ENCODE peak calls at places on chromosomes 4 and X, in four cellular contexts. F, W, N and O are unnamed samples.

GRCh38 chr4:48290146-48290772 is 20.6 kb upstream of the TEC start:
- DNase-seq in F (peak), W (no peak), N (peak), O (peak)

GRCh38 chr4:15078682-15079642 is 76.7 kb downstream of the CPEB2 start:
- DNase-seq in F (peak), W (no peak), N (no peak), O (no peak)

GRCh38 chr4:79979785-79980437 is 93.1 kb downstream of the ANTXR2 start:
- DNase-seq in F (no peak), W (no peak), N (no peak), O (no peak)

GRCh38 chrX:123817288-123817894 is 42.5 kb upstream of the XIAP start:
- DNase-seq in F (no peak), W (no peak), N (no peak), O (no peak)

GRCh38 chr4:145541266-145541770 is 59.7 kb downstream of the SMAD1 start:
- DNase-seq in F (no peak), W (no peak), N (no peak), O (no peak)

GRCh38 chr4:8283631-8284121 is 14.1 kb downstream of the HTRA3 start:
- DNase-seq in F (no peak), W (no peak), N (no peak), O (no peak)

GRCh38 chrX:52346462-52347165 is 22.2 kb upstream of the XAGE2 start:
- DNase-seq in F (no peak), W (no peak), N (no peak), O (no peak)

GRCh38 chrX:8988456-8988855 is 45.5 kb downstream of the FAM9B start:
- DNase-seq in F (peak), W (peak), N (no peak), O (no peak)

GRCh38 chr4:101238706-101239105 is 108.6 kb downstream of the PPP3CA start:
- DNase-seq in F (no peak), W (no peak), N (peak), O (no peak)

GRCh38 chr4:148017801-148018200 is 285.9 kb downstream of the ARHGAP10 start:
- DNase-seq in F (no peak), W (no peak), N (peak), O (no peak)

GRCh38 chrX:142084611-142085010 is 120.5 kb downstream of the MAGEC2 start:
- DNase-seq in F (no peak), W (no peak), N (no peak), O (no peak)

GRCh38 chr4:187826725-187827124 is 168.8 kb upstream of the ZFP42 start:
- DNase-seq in F (no peak), W (no peak), N (peak), O (no peak)

GRCh38 chr4:37757121-37757520 is 69.4 kb upstream of the PGM2 start:
- DNase-seq in F (no peak), W (no peak), N (no peak), O (no peak)

GRCh38 chr4:2047781-2048581 is 11.1 kb upstream of the NAT8L start:
- DNase-seq in F (peak), W (no peak), N (no peak), O (no peak)

GRCh38 chrX:30822719-30823118 is 66.3 kb downstream of the TAB3 start:
- DNase-seq in F (no peak), W (no peak), N (no peak), O (no peak)

GRCh38 chr4:110165382-110166285 is 32.8 kb downstream of the ELOVL6 start:
- DNase-seq in F (peak), W (peak), N (peak), O (no peak)

GRCh38 chr4:118729287-118730286 is 44.4 kb downstream of the METTL14 start:
- DNase-seq in F (peak), W (no peak), N (peak), O (no peak)

GRCh38 chr4:102151696-102152095 is 193.6 kb downstream of the SLC39A8 start:
- DNase-seq in F (no peak), W (no peak), N (no peak), O (no peak)

GRCh38 chr4:173370130-173370476 is 651 bp upstream of the SAP30 start:
- DNase-seq in F (peak), W (no peak), N (no peak), O (peak)

GRCh38 chrX:129875669-129876068 is 30.3 kb upstream of the UTP14A start:
- DNase-seq in F (peak), W (peak), N (no peak), O (no peak)

GRCh38 chr4:136713140-136713539 is 819.2 kb downstream of the PCDH18 start:
- DNase-seq in F (peak), W (no peak), N (peak), O (no peak)

GRCh38 chrX:68204639-68205038 is 228.7 kb downstream of the OPHN1 start:
- DNase-seq in F (no peak), W (no peak), N (no peak), O (no peak)

GRCh38 chrX:40176256-40176978 is 78.7 kb upstream of the BCOR start:
- DNase-seq in F (peak), W (no peak), N (peak), O (peak)

GRCh38 chr4:139281212-139281611 is 1.2 kb upstream of the MGARP start:
- DNase-seq in F (no peak), W (no peak), N (no peak), O (no peak)

GRCh38 chr4:83010522-83011318 is at the start of gene LIN54:
- DNase-seq in F (peak), W (no peak), N (peak), O (peak)

GRCh38 chr4:176406736-176407135 is 87.0 kb downstream of the SPCS3 start:
- DNase-seq in F (no peak), W (no peak), N (no peak), O (no peak)

GRCh38 chrX:132664273-132664672 is 175.4 kb upstream of the MBNL3 start:
- DNase-seq in F (no peak), W (no peak), N (no peak), O (no peak)

GRCh38 chr4:16026155-16026761 is 57.6 kb downstream of the PROM1 start:
- DNase-seq in F (no peak), W (no peak), N (peak), O (peak)

GRCh38 chrX:120260369-120260768 is 9.8 kb downstream of the ZBTB33 start:
- DNase-seq in F (no peak), W (no peak), N (no peak), O (no peak)

GRCh38 chrX:54495814-54496516 is at the start of gene FGD1:
- DNase-seq in F (peak), W (no peak), N (peak), O (peak)

GRCh38 chr4:143389543-143390195 is 53.0 kb downstream of the GAB1 start:
- DNase-seq in F (no peak), W (no peak), N (no peak), O (no peak)

GRCh38 chr4:145507636-145508035 is 26.0 kb downstream of the SMAD1 start:
- DNase-seq in F (no peak), W (no peak), N (no peak), O (no peak)

GRCh38 chrX:21963736-21964135 is 23.2 kb downstream of the SMS start:
- DNase-seq in F (peak), W (no peak), N (no peak), O (no peak)

GRCh38 chrX:132504417-132504816 is 15.6 kb upstream of the MBNL3 start:
- DNase-seq in F (no peak), W (no peak), N (no peak), O (no peak)

DNA sequence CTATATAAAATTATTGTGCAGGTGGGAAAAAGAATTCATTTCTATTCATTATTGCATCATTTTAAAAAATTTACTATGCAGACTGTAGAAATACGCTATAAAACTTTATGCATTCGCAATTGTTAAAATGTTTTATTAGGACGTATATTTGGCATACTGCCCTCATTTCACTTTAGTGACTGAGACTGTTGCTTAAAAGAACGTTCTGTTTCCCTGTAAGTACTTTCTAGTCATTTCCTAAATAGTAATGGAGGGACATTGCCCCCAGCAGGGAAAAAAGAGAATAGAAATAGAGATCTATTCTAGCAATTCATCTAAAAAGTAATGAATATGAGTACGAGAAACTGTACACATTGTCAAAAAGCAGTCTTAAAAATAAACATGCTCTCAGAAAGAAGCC is 1295.8 kb upstream of the TENM3 start:
- DNase-seq in F (no peak), W (no peak), N (peak), O (no peak)
- TF ChIP-seq CTCF in F (peak), W (no peak), N (peak), O (no peak)

GRCh38 chrX:105874790-105875189 is 52.5 kb downstream of the NRK start:
- DNase-seq in F (no peak), W (no peak), N (no peak), O (no peak)

GRCh38 chrX:105872921-105873320 is 50.6 kb downstream of the NRK start:
- DNase-seq in F (no peak), W (no peak), N (no peak), O (no peak)

GRCh38 chrX:105880491-105880890 is 58.2 kb downstream of the NRK start:
- DNase-seq in F (no peak), W (no peak), N (no peak), O (no peak)

GRCh38 chrX:105876658-105877057 is 54.3 kb downstream of the NRK start:
- DNase-seq in F (no peak), W (no peak), N (peak), O (no peak)
- TF ChIP-seq CTCF in F (peak), W (no peak), N (peak), O (peak)

DNA sequence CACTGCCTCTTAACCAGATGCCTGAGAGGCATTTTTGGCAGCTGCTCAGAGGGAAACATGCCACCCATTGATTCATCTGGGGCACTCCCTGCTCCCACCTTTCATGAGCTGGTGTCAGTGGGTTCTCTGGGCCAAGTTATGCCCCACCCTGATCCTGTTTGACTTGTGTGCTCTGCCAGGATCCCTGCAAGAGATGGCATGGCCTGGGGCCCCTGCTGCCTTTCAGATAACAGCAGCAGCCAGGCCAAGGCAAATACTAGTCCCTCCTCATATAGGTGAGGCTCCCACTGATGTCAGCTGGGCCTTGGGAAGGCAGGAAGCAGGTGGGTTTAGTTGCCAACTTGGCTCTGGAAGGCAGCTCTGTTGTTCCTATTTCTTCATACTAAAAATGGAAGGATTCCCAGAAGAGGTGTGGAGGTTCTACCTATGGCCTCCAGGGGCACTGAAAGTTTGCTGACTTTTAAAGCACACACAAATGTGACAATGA is 192.9 kb upstream of the RBPJ start:
- DNase-seq in F (no peak), W (no peak), N (no peak), O (no peak)
- TF ChIP-seq CTCF in F (no peak), W (no peak), N (no peak), O (no peak)

GRCh38 chr4:76733380-76733779 is 164.6 kb downstream of the SOWAHB start:
- DNase-seq in F (no peak), W (no peak), N (no peak), O (no peak)
- TF ChIP-seq CTCF in F (no peak), W (peak), N (no peak), O (peak)

DNA sequence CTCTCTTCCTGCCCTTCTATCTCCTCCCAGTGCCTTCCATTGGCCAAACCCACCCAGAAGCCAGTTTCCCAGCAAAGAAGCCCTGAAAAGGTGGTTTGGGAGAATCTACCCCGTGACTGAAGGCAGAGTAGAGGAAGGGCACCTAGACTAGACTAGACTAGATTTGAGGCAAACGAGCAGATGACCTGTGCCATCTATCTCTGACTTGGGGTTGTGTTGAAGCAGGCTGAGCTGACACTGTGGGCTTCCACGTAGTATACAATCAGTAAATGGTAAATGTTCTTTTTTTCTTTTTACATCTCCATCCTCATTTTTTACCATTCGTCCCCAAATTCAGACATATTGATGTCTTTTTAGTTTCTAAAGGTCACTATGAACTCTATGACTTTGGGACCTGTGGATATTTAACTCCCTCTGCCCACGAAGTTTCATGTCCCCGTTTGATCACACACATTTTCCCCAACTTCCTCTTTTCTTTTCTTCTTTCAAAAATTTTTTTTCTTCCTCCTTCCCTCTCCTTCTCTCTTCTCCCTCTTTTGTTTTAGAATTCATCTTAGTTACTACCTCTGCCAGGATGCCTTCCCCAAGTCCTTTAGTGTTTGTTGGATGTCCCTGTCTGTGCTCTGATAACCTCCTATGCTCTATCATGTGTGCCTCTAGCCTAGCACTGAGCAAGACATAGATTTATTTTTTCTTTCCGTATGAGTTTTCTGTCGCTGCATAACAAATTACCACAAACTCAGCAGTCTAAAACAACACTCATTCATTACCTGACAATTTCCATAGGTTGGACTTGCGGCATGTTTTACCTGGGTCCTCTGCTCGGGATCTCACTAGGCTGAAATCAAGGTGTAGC is 6.2 kb upstream of the AFF1 start:
- DNase-seq in F (no peak), W (no peak), N (no peak), O (no peak)
- TF ChIP-seq CTCF in F (no peak), W (no peak), N (no peak), O (no peak)

GRCh38 chrX:77899081-77899828 is at the start of gene COX7B:
- DNase-seq in F (peak), W (peak), N (peak), O (peak)
- TF ChIP-seq CTCF in F (peak), W (peak), N (peak), O (peak)

GRCh38 chr4:27861381-27861787 is 1000.7 kb downstream of the STIM2 start:
- DNase-seq in F (no peak), W (no peak), N (peak), O (no peak)
- TF ChIP-seq CTCF in F (no peak), W (peak), N (peak), O (no peak)

DNA sequence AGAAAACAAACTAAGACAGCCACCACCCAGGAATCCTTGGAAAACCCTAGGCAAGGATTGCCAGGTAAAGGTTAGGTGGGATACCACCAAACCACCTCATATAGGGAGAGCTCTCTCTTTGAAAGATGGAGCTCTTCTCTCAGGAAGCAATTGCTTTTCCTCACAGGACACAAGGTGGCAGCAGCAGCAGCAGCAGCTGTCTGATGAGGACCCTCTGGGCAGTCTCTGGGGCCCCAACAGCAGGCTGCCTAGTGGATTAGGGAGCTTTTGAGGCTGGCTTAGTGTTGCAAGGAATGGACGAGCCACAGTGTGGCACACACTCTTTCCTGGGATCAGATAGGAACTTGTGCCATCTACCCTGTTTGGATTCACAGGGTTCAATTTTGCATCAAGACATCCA is 41.4 kb upstream of the CHRDL1 start:
- DNase-seq in F (no peak), W (no peak), N (peak), O (no peak)
- TF ChIP-seq CTCF in F (peak), W (no peak), N (peak), O (no peak)

DNA sequence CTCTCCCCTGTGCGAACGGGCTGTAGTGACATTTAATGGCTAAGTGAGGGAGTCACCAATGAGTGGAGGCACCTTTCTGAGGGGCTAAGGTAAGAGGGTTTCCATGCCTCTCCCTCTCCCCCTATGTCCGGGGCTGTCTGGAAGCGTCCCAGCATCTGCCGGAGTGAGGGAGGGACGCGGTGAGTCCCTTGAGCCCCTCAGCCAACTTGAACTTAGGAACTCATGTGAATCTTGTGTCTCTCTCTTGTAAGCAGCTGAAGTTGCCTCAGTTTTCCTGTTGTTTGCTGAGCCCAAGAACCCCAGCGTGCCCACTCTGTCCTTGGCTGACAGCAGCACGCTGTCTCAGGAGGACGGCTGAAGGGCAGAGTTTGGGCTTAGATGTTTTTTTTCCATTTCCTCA is 42.2 kb downstream of the DCTD start:
- DNase-seq in F (no peak), W (no peak), N (no peak), O (no peak)
- TF ChIP-seq CTCF in F (no peak), W (no peak), N (no peak), O (no peak)